ENCODE peak calls at places on chromosomes 5 and 9, in five cellular contexts. C, I, X, A and Z are unnamed samples.
A peak's percentile ranks its signal among the peaks of the same experiment; 100 is the strongest.

GRCh38 chr5:91277840-91278239 is 105.3 kb downstream of the ARRDC3 start:
- DNase-seq in I (no peak), C (no peak), A (no peak), X (no peak), Z (no peak)

GRCh38 chr9:130111805-130112204 is 58.1 kb downstream of the GPR107 start:
- DNase-seq in I (no peak), X (no peak), A (no peak), C (no peak), Z (no peak)

GRCh38 chr5:26828294-26828693 is 210.1 kb downstream of the CDH9 start:
- DNase-seq in C (no peak), A (no peak), I (no peak), X (no peak), Z (no peak)

GRCh38 chr5:134142088-134142487 is 27.6 kb downstream of the TCF7 start:
- DNase-seq in A (no peak), C (no peak), X (no peak), I (no peak), Z (no peak)

GRCh38 chr9:93473411-93473810 is 20.0 kb upstream of the FAM120AOS start:
- DNase-seq in A (no peak), X (no peak), I (no peak), C (no peak), Z (no peak)

GRCh38 chr5:55037046-55037771 is 13.2 kb downstream of the GZMK start:
- DNase-seq in A (peak; percentile 9), C (peak; percentile 18), X (peak; percentile 15), I (no peak), Z (peak; percentile 29)

GRCh38 chr9:136622538-136622948 is 40.2 kb upstream of the EGFL7 start:
- DNase-seq in C (no peak), X (no peak), A (no peak), I (no peak), Z (no peak)

GRCh38 chr5:37206733-37207132 is 42.4 kb downstream of the CPLANE1 start:
- DNase-seq in C (no peak), I (no peak), X (no peak), A (no peak), Z (no peak)

GRCh38 chr5:145341842-145342241 is 493.3 kb downstream of the PRELID2 start:
- DNase-seq in A (no peak), I (no peak), C (no peak), X (no peak), Z (no peak)

GRCh38 chr5:28012538-28012937 is 974.2 kb upstream of the CDH9 start:
- DNase-seq in X (peak; percentile 70), C (no peak), I (no peak), A (no peak), Z (no peak)

GRCh38 chr5:16585028-16585667 is 31.6 kb downstream of the RETREG1 start:
- DNase-seq in I (no peak), A (no peak), C (no peak), X (no peak), Z (no peak)

GRCh38 chr5:167895899-167896659 is 395.4 kb upstream of the WWC1 start:
- DNase-seq in I (no peak), A (no peak), X (no peak), C (no peak), Z (no peak)

GRCh38 chr5:87298687-87299362 is 31.1 kb downstream of the RASA1 start:
- DNase-seq in I (no peak), X (no peak), A (no peak), C (no peak), Z (no peak)

GRCh38 chr9:107759009-107759822 is 269.6 kb upstream of the KLF4 start:
- DNase-seq in A (no peak), I (no peak), C (no peak), X (no peak), Z (no peak)

GRCh38 chr5:164801910-164802309 is 1296.5 kb downstream of the MAT2B start:
- DNase-seq in I (no peak), C (no peak), A (no peak), X (no peak), Z (no peak)

GRCh38 chr5:169050146-169050571 is 250.8 kb downstream of the SLIT3 start:
- DNase-seq in X (no peak), A (no peak), I (no peak), C (no peak), Z (no peak)

GRCh38 chr9:35776018-35776417 is 15.4 kb upstream of the NPR2 start:
- DNase-seq in X (no peak), A (no peak), I (no peak), C (no peak), Z (no peak)

GRCh38 chr5:27708579-27708978 is 670.2 kb upstream of the CDH9 start:
- DNase-seq in X (no peak), I (no peak), A (no peak), C (no peak), Z (no peak)

GRCh38 chr9:28598396-28598795 is 1025.1 kb upstream of the C9orf72 start:
- DNase-seq in X (no peak), I (no peak), C (no peak), A (no peak), Z (no peak)

GRCh38 chr5:151870820-151871219 is 53.8 kb downstream of the GLRA1 start:
- DNase-seq in X (peak; percentile 16), I (no peak), A (no peak), C (no peak), Z (no peak)

GRCh38 chr9:99353408-99353807 is 131.3 kb downstream of the SEC61B start:
- DNase-seq in C (no peak), A (no peak), X (peak; percentile 81), I (no peak), Z (no peak)

GRCh38 chr9:86126998-86127972 is 27.9 kb upstream of the GOLM1 start:
- DNase-seq in I (no peak), A (no peak), X (peak; percentile 97), C (peak; percentile 91), Z (no peak)

GRCh38 chr9:122580360-122580759 is 2.8 kb downstream of the OR1L8 start:
- DNase-seq in A (no peak), X (peak; percentile 71), I (no peak), C (no peak), Z (no peak)

GRCh38 chr9:124855944-124856773 is 2.9 kb downstream of the WDR38 start:
- DNase-seq in I (no peak), X (peak; percentile 54), C (peak; percentile 37), A (no peak), Z (no peak)

GRCh38 chr5:11797132-11797531 is 107.1 kb downstream of the CTNND2 start:
- DNase-seq in A (no peak), X (peak; percentile 20), C (no peak), I (no peak), Z (no peak)

GRCh38 chr9:14891332-14891731 is 18.9 kb downstream of the FREM1 start:
- DNase-seq in A (no peak), I (no peak), X (no peak), C (no peak), Z (no peak)

GRCh38 chr9:122213589-122214413 is 15.0 kb downstream of the LHX6 start:
- DNase-seq in C (peak; percentile 87), A (peak; percentile 7), X (peak; percentile 53), I (peak; percentile 4), Z (peak; percentile 24)

GRCh38 chr5:56026863-56027300 is 32.1 kb upstream of the IL6ST start:
- DNase-seq in C (no peak), I (no peak), A (no peak), X (no peak), Z (no peak)

GRCh38 chr9:33159058-33159759 is 7.9 kb downstream of the B4GALT1 start:
- DNase-seq in I (no peak), C (no peak), A (no peak), X (peak; percentile 61), Z (peak; percentile 76)

GRCh38 chr5:82595083-82595482 is 316.9 kb upstream of the RPS23 start:
- DNase-seq in C (no peak), X (no peak), A (no peak), I (no peak), Z (no peak)

GRCh38 chr5:109874108-109874507 is 184.4 kb downstream of the MAN2A1 start:
- DNase-seq in A (no peak), X (no peak), I (no peak), C (no peak), Z (no peak)